ENCODE peak calls at places on chromosome 19, in six cellular contexts. E is substantia nigra; D is activated effector memory CD4-positive, alpha-beta T cell treated with Interleukin-2 at 50 U/mL for 16 hours; U is activated CD4-positive, alpha-beta T cell treated with anti-CD3 and anti-CD28 coated beads, Interleukin-2, amount 10 ng/mL, durations not matched to agents 24 days and 14 days; W is kidney tubule cell; J is stimulated activated CD4-positive, alpha-beta T cell treated with anti-CD3 and anti-CD28 coated beads, Interleukin-1b, Interleukin-23, amount 100 ng/mL, for 24 hours. C is an unnamed sample.
A peak's percentile ranks its signal among the peaks of the same experiment; 100 is the strongest.

GRCh38 chr19:22426901-22427300 is 4.8 kb upstream of the ZNF98 start:
- DNase-seq in E (no peak), D (no peak), U (no peak), W (no peak), J (no peak), C (no peak)

GRCh38 chr19:10544242-10544752 is 593 bp downstream of the ATG4D start:
- DNase-seq in E (no peak), D (peak; percentile 17), U (peak; percentile 77), W (no peak), J (no peak), C (no peak)

GRCh38 chr19:33752018-33752790 is 44.5 kb upstream of the KCTD15 start:
- DNase-seq in E (no peak), D (no peak), U (no peak), W (no peak), J (no peak), C (no peak)

GRCh38 chr19:13022859-13023636 is 27.8 kb downstream of the NFIX start:
- DNase-seq in E (peak; percentile 83), D (no peak), U (peak; percentile 67), W (peak; percentile 64), J (no peak), C (no peak)

GRCh38 chr19:4015705-4016402 is 8.3 kb downstream of the PIAS4 start:
- DNase-seq in E (no peak), D (no peak), U (no peak), W (no peak), J (no peak), C (no peak)

GRCh38 chr19:2273356-2274184 is 8.4 kb downstream of the PEAK3 start:
- DNase-seq in E (peak; percentile 19), D (peak; percentile 63), U (peak; percentile 95), W (peak; percentile 76), J (peak; percentile 55), C (peak; percentile 51)

GRCh38 chr19:45171211-45171623 is 6.8 kb downstream of the TRAPPC6A start:
- DNase-seq in E (no peak), D (peak; percentile 42), U (peak; percentile 89), W (no peak), J (no peak), C (no peak)

GRCh38 chr19:14019100-14019499 is 8.8 kb upstream of the RLN3 start:
- DNase-seq in E (no peak), D (no peak), U (no peak), W (no peak), J (no peak), C (no peak)

GRCh38 chr19:35318679-35319448 is 10.1 kb upstream of the CD22 start:
- DNase-seq in E (peak; percentile 66), D (no peak), U (no peak), W (peak; percentile 98), J (no peak), C (no peak)

GRCh38 chr19:2962018-2962670 is 15.2 kb upstream of the TLE6 start:
- DNase-seq in E (no peak), D (no peak), U (peak; percentile 91), W (peak; percentile 85), J (no peak), C (no peak)

GRCh38 chr19:47421844-47422395 is 2.6 kb upstream of the MEIS3 start:
- DNase-seq in E (no peak), D (no peak), U (no peak), W (no peak), J (no peak), C (peak; percentile 48)

GRCh38 chr19:7928741-7929701 is 3.1 kb upstream of the CTXN1 start:
- DNase-seq in E (no peak), D (peak; percentile 49), U (peak; percentile 88), W (peak; percentile 83), J (no peak), C (no peak)

C was measured in NCI-H1930.